ENCODE peak calls at places on chromosomes 2 and 18, in six cellular contexts. One of them, this sample, is unnamed.

GRCh38 chr2:26251893-26252292 is 7.2 kb downstream of the HADHB start:
- DNase-seq in tibial artery: no peak
- DNase-seq in psoas muscle: peak
- DNase-seq in CD4-positive, CD25-positive, alpha-beta regulatory T cell: no peak
- DNase-seq in uterus: no peak
- DNase-seq in keratinocyte: no peak
- DNase-seq in this sample: peak

GRCh38 chr2:16105664-16106281 is 165.4 kb downstream of the MYCN start:
- DNase-seq in tibial artery: no peak
- DNase-seq in psoas muscle: no peak
- DNase-seq in CD4-positive, CD25-positive, alpha-beta regulatory T cell: no peak
- DNase-seq in uterus: no peak
- DNase-seq in keratinocyte: no peak
- DNase-seq in this sample: peak

GRCh38 chr18:33987206-33987605 is 237.5 kb downstream of the NOL4 start:
- DNase-seq in tibial artery: no peak
- DNase-seq in psoas muscle: no peak
- DNase-seq in CD4-positive, CD25-positive, alpha-beta regulatory T cell: no peak
- DNase-seq in uterus: no peak
- DNase-seq in keratinocyte: no peak
- DNase-seq in this sample: no peak

GRCh38 chr2:138919336-138919735 is 139.1 kb upstream of the NXPH2 start:
- DNase-seq in tibial artery: no peak
- DNase-seq in psoas muscle: no peak
- DNase-seq in CD4-positive, CD25-positive, alpha-beta regulatory T cell: no peak
- DNase-seq in uterus: no peak
- DNase-seq in keratinocyte: no peak
- DNase-seq in this sample: no peak

GRCh38 chr2:110104025-110104771 is 11.4 kb downstream of the MALL start:
- DNase-seq in tibial artery: no peak
- DNase-seq in psoas muscle: no peak
- DNase-seq in CD4-positive, CD25-positive, alpha-beta regulatory T cell: no peak
- DNase-seq in uterus: no peak
- DNase-seq in keratinocyte: no peak
- DNase-seq in this sample: no peak

GRCh38 chr2:35410431-35411061 is 945.0 kb upstream of the CRIM1 start:
- DNase-seq in tibial artery: no peak
- DNase-seq in psoas muscle: peak
- DNase-seq in CD4-positive, CD25-positive, alpha-beta regulatory T cell: peak
- DNase-seq in uterus: peak
- DNase-seq in keratinocyte: no peak
- DNase-seq in this sample: peak

GRCh38 chr18:55100817-55101457 is 141.7 kb upstream of the CCDC68 start:
- DNase-seq in tibial artery: no peak
- DNase-seq in psoas muscle: no peak
- DNase-seq in CD4-positive, CD25-positive, alpha-beta regulatory T cell: no peak
- DNase-seq in uterus: no peak
- DNase-seq in keratinocyte: no peak
- DNase-seq in this sample: no peak

GRCh38 chr2:162025121-162025911 is 48.7 kb downstream of the DPP4 start:
- DNase-seq in tibial artery: no peak
- DNase-seq in psoas muscle: no peak
- DNase-seq in CD4-positive, CD25-positive, alpha-beta regulatory T cell: no peak
- DNase-seq in uterus: no peak
- DNase-seq in keratinocyte: no peak
- DNase-seq in this sample: no peak

GRCh38 chr2:236054661-236055060 is 113.5 kb downstream of the GBX2 start:
- DNase-seq in tibial artery: no peak
- DNase-seq in psoas muscle: no peak
- DNase-seq in CD4-positive, CD25-positive, alpha-beta regulatory T cell: no peak
- DNase-seq in uterus: no peak
- DNase-seq in keratinocyte: no peak
- DNase-seq in this sample: no peak

GRCh38 chr2:7567646-7568045 is 650.4 kb downstream of the RNF144A start:
- DNase-seq in tibial artery: no peak
- DNase-seq in psoas muscle: no peak
- DNase-seq in CD4-positive, CD25-positive, alpha-beta regulatory T cell: peak
- DNase-seq in uterus: no peak
- DNase-seq in keratinocyte: no peak
- DNase-seq in this sample: no peak

GRCh38 chr18:54181856-54182612 is 42.4 kb downstream of the MBD2 start:
- DNase-seq in tibial artery: no peak
- DNase-seq in psoas muscle: no peak
- DNase-seq in CD4-positive, CD25-positive, alpha-beta regulatory T cell: peak
- DNase-seq in uterus: no peak
- DNase-seq in keratinocyte: peak
- DNase-seq in this sample: no peak

GRCh38 chr2:230449901-230450467 is 34.0 kb downstream of the SP100 start:
- DNase-seq in tibial artery: no peak
- DNase-seq in psoas muscle: no peak
- DNase-seq in CD4-positive, CD25-positive, alpha-beta regulatory T cell: no peak
- DNase-seq in uterus: no peak
- DNase-seq in keratinocyte: no peak
- DNase-seq in this sample: no peak

GRCh38 chr2:230444832-230445231 is 28.8 kb downstream of the SP100 start:
- DNase-seq in tibial artery: no peak
- DNase-seq in psoas muscle: no peak
- DNase-seq in CD4-positive, CD25-positive, alpha-beta regulatory T cell: no peak
- DNase-seq in uterus: no peak
- DNase-seq in keratinocyte: no peak
- DNase-seq in this sample: no peak

GRCh38 chr2:230443540-230443939 is 27.5 kb downstream of the SP100 start:
- DNase-seq in tibial artery: no peak
- DNase-seq in psoas muscle: no peak
- DNase-seq in CD4-positive, CD25-positive, alpha-beta regulatory T cell: no peak
- DNase-seq in uterus: no peak
- DNase-seq in keratinocyte: no peak
- DNase-seq in this sample: no peak

GRCh38 chr2:230447455-230448451 is 31.8 kb downstream of the SP100 start:
- DNase-seq in tibial artery: no peak
- DNase-seq in psoas muscle: no peak
- DNase-seq in CD4-positive, CD25-positive, alpha-beta regulatory T cell: peak
- DNase-seq in uterus: no peak
- DNase-seq in keratinocyte: no peak
- DNase-seq in this sample: no peak

GRCh38 chr2:230447036-230447435 is 31.0 kb downstream of the SP100 start:
- DNase-seq in tibial artery: no peak
- DNase-seq in psoas muscle: no peak
- DNase-seq in CD4-positive, CD25-positive, alpha-beta regulatory T cell: no peak
- DNase-seq in uterus: no peak
- DNase-seq in keratinocyte: no peak
- DNase-seq in this sample: no peak
- H3K27ac ChIP-seq in tibial artery: no peak
- H3K27ac ChIP-seq in psoas muscle: no peak
- H3K27ac ChIP-seq in CD4-positive, CD25-positive, alpha-beta regulatory T cell: peak
- H3K27ac ChIP-seq in uterus: no peak
- H3K27ac ChIP-seq in keratinocyte: no peak
- H3K27ac ChIP-seq in this sample: no peak

DNA sequence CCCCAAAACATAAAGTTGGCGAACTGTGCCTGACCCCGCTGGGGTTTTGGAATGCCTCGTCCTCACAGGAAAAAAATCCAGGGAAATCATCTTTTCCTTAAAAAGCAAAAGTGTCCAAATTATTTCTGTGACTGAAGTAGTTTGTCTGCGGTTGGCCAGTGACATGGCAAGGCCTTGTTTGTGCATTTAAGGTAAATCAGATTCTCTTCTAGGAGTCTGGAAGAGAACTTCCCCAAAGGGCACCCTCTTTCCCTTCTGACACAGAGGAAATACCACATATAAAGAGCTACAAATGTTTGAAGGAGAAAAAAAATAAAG is 737 bp upstream of the CYB5A start:
- DNase-seq in tibial artery: no peak
- DNase-seq in psoas muscle: no peak
- DNase-seq in CD4-positive, CD25-positive, alpha-beta regulatory T cell: no peak
- DNase-seq in uterus: no peak
- DNase-seq in keratinocyte: no peak
- DNase-seq in this sample: no peak
- H3K4me3 ChIP-seq in tibial artery: peak
- H3K4me3 ChIP-seq in psoas muscle: peak
- H3K4me3 ChIP-seq in CD4-positive, CD25-positive, alpha-beta regulatory T cell: peak
- H3K4me3 ChIP-seq in uterus: peak
- H3K4me3 ChIP-seq in keratinocyte: peak
- H3K4me3 ChIP-seq in this sample: peak

GRCh38 chr2:241376808-241377207 is 20.7 kb downstream of the FARP2 start:
- DNase-seq in tibial artery: no peak
- DNase-seq in psoas muscle: no peak
- DNase-seq in CD4-positive, CD25-positive, alpha-beta regulatory T cell: no peak
- DNase-seq in uterus: no peak
- DNase-seq in keratinocyte: no peak
- DNase-seq in this sample: no peak

GRCh38 chr2:241381872-241382271 is 25.8 kb downstream of the FARP2 start:
- DNase-seq in tibial artery: no peak
- DNase-seq in psoas muscle: no peak
- DNase-seq in CD4-positive, CD25-positive, alpha-beta regulatory T cell: no peak
- DNase-seq in uterus: no peak
- DNase-seq in keratinocyte: no peak
- DNase-seq in this sample: no peak

GRCh38 chr2:241375300-241375699 is 19.2 kb downstream of the FARP2 start:
- DNase-seq in tibial artery: no peak
- DNase-seq in psoas muscle: no peak
- DNase-seq in CD4-positive, CD25-positive, alpha-beta regulatory T cell: no peak
- DNase-seq in uterus: no peak
- DNase-seq in keratinocyte: no peak
- DNase-seq in this sample: no peak

GRCh38 chr2:241378816-241379215 is 22.7 kb downstream of the FARP2 start:
- DNase-seq in tibial artery: no peak
- DNase-seq in psoas muscle: no peak
- DNase-seq in CD4-positive, CD25-positive, alpha-beta regulatory T cell: no peak
- DNase-seq in uterus: no peak
- DNase-seq in keratinocyte: no peak
- DNase-seq in this sample: no peak

DNA sequence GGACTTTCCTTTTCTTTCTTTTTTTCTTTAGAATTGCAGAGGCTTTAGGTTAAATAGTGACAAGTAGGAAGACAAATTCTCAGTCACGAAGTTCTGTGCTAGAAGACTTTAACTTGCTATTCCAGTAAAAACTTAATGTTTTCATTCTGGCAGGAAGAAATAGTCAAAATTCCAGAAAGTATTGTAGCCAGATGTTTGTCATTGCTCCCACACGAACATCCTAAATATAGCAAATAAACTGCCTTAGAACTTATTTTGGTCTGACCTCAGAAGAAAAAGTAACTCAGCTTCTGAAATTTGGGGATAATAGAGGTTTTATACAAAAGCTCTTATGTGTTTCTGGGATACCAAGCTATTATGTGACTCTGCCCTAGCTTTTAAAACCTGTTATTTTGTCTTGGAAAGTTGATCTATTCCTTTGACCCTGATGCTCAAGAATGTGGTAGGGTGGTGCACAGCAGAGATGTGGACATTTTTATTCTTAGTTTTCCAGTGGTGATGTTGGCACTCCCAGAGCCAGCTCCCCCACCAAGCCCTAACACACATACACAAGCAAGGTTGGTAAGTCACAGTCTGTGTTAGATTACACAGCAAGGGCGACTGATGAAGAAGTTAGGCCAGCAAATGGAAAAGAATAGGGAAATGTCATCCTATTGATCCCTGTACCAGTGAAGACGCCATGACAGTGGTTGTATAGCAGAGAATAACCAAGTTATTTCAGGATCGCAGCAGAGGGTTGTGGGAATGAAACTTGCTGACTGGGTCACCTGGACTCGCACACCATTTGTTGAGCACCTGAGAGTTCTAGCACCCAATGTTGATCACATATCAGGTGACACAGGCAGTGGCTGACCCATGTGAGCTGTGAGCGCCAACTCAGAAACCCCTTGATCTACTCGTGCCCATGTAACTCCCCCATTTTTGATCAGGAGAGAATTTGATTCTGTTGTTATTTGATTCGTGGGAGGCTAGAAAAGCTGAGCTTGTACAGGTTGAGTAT is 23.7 kb downstream of the FARP2 start:
- DNase-seq in tibial artery: no peak
- DNase-seq in psoas muscle: no peak
- DNase-seq in CD4-positive, CD25-positive, alpha-beta regulatory T cell: no peak
- DNase-seq in uterus: no peak
- DNase-seq in keratinocyte: no peak
- DNase-seq in this sample: no peak
- H3K27ac ChIP-seq in tibial artery: peak
- H3K27ac ChIP-seq in psoas muscle: no peak
- H3K27ac ChIP-seq in CD4-positive, CD25-positive, alpha-beta regulatory T cell: no peak
- H3K27ac ChIP-seq in uterus: peak
- H3K27ac ChIP-seq in keratinocyte: no peak
- H3K27ac ChIP-seq in this sample: no peak

DNA sequence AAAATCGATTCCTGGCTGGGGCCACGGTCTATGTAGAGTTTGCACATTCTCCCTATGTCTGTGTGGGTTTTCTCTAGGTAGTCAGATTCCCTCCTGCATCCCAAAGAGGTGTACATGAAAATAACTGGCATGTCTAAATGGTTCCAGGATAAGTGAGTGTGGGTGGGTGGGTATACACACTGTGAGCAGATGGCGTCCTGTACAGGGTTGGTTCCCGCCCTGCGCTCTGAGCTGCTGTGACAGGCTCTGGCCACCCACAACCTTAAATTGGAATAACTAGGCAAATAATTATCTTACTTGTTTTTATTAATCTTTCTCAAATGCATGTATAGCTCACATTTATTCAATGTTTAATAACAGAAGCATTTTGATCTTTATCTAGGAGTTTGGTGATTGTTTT is 16.3 kb downstream of the THOC1 start:
- DNase-seq in tibial artery: no peak
- DNase-seq in psoas muscle: no peak
- DNase-seq in CD4-positive, CD25-positive, alpha-beta regulatory T cell: no peak
- DNase-seq in uterus: no peak
- DNase-seq in keratinocyte: no peak
- DNase-seq in this sample: no peak
- H3K4me3 ChIP-seq in tibial artery: no peak
- H3K4me3 ChIP-seq in psoas muscle: no peak
- H3K4me3 ChIP-seq in CD4-positive, CD25-positive, alpha-beta regulatory T cell: no peak
- H3K4me3 ChIP-seq in uterus: no peak
- H3K4me3 ChIP-seq in keratinocyte: no peak
- H3K4me3 ChIP-seq in this sample: no peak

GRCh38 chr2:112643488-112643887 is 2.3 kb upstream of the SLC20A1 start:
- DNase-seq in tibial artery: no peak
- DNase-seq in psoas muscle: no peak
- DNase-seq in CD4-positive, CD25-positive, alpha-beta regulatory T cell: no peak
- DNase-seq in uterus: no peak
- DNase-seq in keratinocyte: no peak
- DNase-seq in this sample: no peak
- H3K27ac ChIP-seq in tibial artery: peak
- H3K27ac ChIP-seq in psoas muscle: peak
- H3K27ac ChIP-seq in CD4-positive, CD25-positive, alpha-beta regulatory T cell: no peak
- H3K27ac ChIP-seq in uterus: no peak
- H3K27ac ChIP-seq in keratinocyte: no peak
- H3K27ac ChIP-seq in this sample: no peak

This sample was measured in prostate gland.